ENCODE peak calls at places on chromosomes 5 and 9, in nine cellular contexts. O, G, W, H, P, Y, V, T and I are unnamed samples.

GRCh38 chr9:1050125-1050895 is at the start of gene DMRT2:
- DNase-seq in O (peak), G (peak), Y (peak), H (peak), W (peak), V (peak), T (peak), P (peak), I (peak)

GRCh38 chr5:125367702-125368101 is 621.3 kb upstream of the ZNF608 start:
- DNase-seq in H (no peak), T (no peak), W (no peak), P (no peak), Y (no peak), O (no peak), V (no peak), G (no peak), I (no peak)

GRCh38 chr5:108700928-108701327 is 46.8 kb upstream of the FER start:
- DNase-seq in P (no peak), T (no peak), W (no peak), G (no peak), O (no peak), Y (no peak), V (no peak), H (no peak), I (no peak)

GRCh38 chr5:168607946-168608345 is 28.8 kb upstream of the PANK3 start:
- DNase-seq in O (no peak), Y (no peak), G (no peak), W (no peak), H (no peak), V (no peak), T (no peak), P (no peak), I (no peak)

GRCh38 chr5:8192840-8193239 is 323.9 kb downstream of the MTRR start:
- DNase-seq in H (no peak), V (no peak), W (no peak), Y (no peak), P (no peak), T (no peak), O (no peak), G (no peak), I (no peak)

GRCh38 chr5:139061274-139061673 is 136.9 kb downstream of the SIL1 start:
- DNase-seq in G (peak), V (no peak), W (peak), T (peak), P (no peak), Y (peak), O (no peak), H (peak), I (no peak)

GRCh38 chr5:81209386-81209785 is 23.7 kb upstream of the CKMT2 start:
- DNase-seq in G (no peak), H (no peak), V (no peak), P (no peak), O (no peak), W (no peak), T (no peak), Y (no peak), I (no peak)

GRCh38 chr5:95812100-95812472 is 10.4 kb downstream of the GLRX start:
- DNase-seq in W (no peak), G (no peak), H (no peak), T (no peak), Y (no peak), V (no peak), P (no peak), O (no peak), I (no peak)

GRCh38 chr5:55319481-55319880 is 11.7 kb downstream of the MTREX start:
- DNase-seq in P (no peak), T (no peak), V (no peak), Y (no peak), O (no peak), W (no peak), G (no peak), H (no peak), I (no peak)

GRCh38 chr5:157961176-157961575 is 102.2 kb upstream of the CLINT1 start:
- DNase-seq in H (no peak), W (no peak), G (no peak), P (peak), Y (no peak), V (no peak), O (no peak), T (no peak), I (no peak)

GRCh38 chr9:123509646-123510045 is 153.6 kb downstream of the CRB2 start:
- DNase-seq in Y (no peak), T (no peak), G (no peak), O (no peak), H (no peak), P (no peak), W (no peak), V (no peak), I (no peak)
- TF ChIP-seq CTCF in Y (no peak), T (no peak), G (no peak), O (no peak), H (no peak), P (no peak), W (no peak), V (no peak), I (no peak)

GRCh38 chr5:149435660-149436059 is 56.6 kb upstream of the IL17B start:
- DNase-seq in H (no peak), Y (no peak), V (no peak), W (no peak), O (no peak), P (no peak), G (peak), T (no peak), I (no peak)

GRCh38 chr5:149433524-149434131 is 54.5 kb upstream of the IL17B start:
- DNase-seq in T (no peak), V (no peak), G (peak), W (no peak), H (no peak), P (no peak), O (no peak), Y (no peak), I (no peak)

GRCh38 chr5:149435015-149435376 is 55.9 kb upstream of the IL17B start:
- DNase-seq in G (peak), Y (no peak), V (no peak), P (no peak), T (no peak), H (no peak), O (no peak), W (no peak), I (no peak)

GRCh38 chr5:149432861-149433462 is 53.9 kb upstream of the IL17B start:
- DNase-seq in O (no peak), Y (no peak), T (no peak), P (no peak), W (no peak), V (no peak), H (no peak), G (no peak), I (no peak)

DNA sequence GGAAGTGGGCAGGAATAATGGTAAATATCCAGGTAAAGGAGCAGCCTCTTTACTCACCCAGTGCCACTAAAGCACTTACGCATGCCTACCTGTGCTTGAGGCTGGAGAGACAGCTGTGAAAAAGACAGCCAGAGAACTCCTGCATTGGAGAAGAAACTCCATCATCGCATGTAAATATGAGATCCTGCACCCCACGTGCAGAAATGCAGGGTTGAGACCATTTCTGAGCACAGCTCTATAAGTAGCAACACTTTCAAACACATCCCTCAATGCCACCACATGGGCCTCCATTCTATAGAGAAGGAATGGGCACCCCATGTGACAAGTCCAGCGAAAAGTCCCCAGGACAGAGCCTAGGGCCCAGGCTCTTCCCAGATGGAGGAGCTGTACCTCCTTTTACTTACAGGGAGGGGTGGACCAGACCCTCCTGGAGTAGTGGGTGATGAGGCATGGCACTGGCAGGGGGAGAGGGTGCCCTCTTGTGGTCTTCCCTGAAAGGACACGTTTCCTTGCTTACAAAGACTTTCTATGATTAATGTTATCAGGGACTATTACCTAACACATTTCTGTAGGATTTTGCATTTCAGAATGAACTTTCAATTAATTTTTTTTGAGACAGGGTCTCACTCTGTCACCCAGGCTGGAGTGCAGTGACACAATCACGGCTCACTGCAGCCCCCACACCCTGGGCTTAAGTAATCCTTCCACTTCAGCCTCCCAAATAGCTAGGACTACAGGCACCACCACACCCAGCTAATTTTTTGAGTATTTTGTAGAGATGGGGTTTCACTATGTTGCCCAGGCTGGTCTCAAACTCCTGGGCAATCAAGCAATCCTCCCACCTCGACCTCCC is 55.3 kb upstream of the IL17B start:
- DNase-seq in G (peak), V (peak), O (peak), T (no peak), H (peak), P (peak), W (peak), Y (no peak), I (peak)
- TF ChIP-seq EP300 in G (no peak), V (no peak), O (no peak), T (no peak), H (no peak), P (no peak), W (no peak), Y (no peak), I (no peak)

GRCh38 chr5:159262859-159263568 is at the start of gene UBLCP1:
- DNase-seq in H (peak), V (peak), G (peak), P (peak), W (peak), T (peak), O (peak), Y (peak), I (peak)
- TF ChIP-seq POLR2A in H (peak), V (peak), G (peak), P (peak), W (no peak), T (no peak), O (peak), Y (peak), I (peak)

GRCh38 chr5:923473-923873 is 30.8 kb downstream of the TRIP13 start:
- DNase-seq in T (peak), H (peak), O (peak), Y (peak), P (peak), V (peak), G (peak), W (peak), I (peak)

GRCh38 chr5:926416-927171 is 33.9 kb downstream of the TRIP13 start:
- DNase-seq in G (peak), H (no peak), W (no peak), P (no peak), V (peak), T (peak), Y (peak), O (no peak), I (no peak)

GRCh38 chr5:930853-931252 is 38.2 kb downstream of the TRIP13 start:
- DNase-seq in W (no peak), O (no peak), T (no peak), V (no peak), G (no peak), Y (no peak), H (no peak), P (no peak), I (no peak)

GRCh38 chr5:929596-929995 is 36.9 kb downstream of the TRIP13 start:
- DNase-seq in Y (no peak), O (no peak), V (no peak), T (peak), H (no peak), W (no peak), G (no peak), P (no peak), I (no peak)

DNA sequence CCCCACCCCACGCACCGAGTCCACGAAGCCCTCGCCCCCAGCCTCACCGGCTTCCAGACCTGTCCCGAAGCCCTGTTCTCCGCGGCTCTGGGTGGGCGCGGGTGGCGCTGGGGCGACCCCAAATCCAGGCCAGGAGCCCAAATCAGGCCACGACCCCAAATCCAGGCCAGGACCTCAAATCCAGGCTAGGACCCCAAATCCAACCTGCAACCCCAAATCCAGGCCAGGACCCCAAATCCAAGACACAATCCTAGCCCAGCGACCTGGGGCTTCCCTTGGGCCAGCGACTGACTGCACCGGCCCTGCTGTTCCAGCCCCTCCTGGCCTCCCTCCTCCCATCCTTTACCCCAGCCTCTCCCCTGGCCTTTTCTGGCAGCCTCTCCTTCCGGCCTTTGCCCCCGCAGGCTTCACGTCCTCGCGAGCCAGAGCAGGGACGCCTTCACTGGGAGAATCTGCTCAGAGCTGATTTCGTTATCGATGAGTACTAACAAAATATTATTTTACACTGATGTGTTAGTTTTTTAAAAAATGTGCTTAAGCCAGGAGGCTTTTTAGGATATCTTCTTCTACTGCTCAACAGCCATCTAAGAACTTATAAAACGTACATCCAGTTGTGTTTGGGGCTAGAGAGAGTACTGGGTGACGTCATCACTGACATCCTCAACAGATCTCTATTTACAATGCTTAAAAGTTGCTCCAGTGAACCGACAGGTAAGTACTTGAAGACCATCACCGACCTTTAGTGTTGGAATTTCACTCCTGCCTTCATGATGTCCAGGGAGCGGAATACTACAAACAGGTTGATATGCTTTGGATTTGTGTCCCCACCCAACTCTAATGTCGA is 34.7 kb downstream of the TRIP13 start:
- DNase-seq in O (no peak), G (peak), W (no peak), V (no peak), H (no peak), P (no peak), T (peak), Y (no peak), I (no peak)
- TF ChIP-seq CTCF in O (no peak), G (peak), W (no peak), V (no peak), H (no peak), P (no peak), T (no peak), Y (no peak), I (no peak)

DNA sequence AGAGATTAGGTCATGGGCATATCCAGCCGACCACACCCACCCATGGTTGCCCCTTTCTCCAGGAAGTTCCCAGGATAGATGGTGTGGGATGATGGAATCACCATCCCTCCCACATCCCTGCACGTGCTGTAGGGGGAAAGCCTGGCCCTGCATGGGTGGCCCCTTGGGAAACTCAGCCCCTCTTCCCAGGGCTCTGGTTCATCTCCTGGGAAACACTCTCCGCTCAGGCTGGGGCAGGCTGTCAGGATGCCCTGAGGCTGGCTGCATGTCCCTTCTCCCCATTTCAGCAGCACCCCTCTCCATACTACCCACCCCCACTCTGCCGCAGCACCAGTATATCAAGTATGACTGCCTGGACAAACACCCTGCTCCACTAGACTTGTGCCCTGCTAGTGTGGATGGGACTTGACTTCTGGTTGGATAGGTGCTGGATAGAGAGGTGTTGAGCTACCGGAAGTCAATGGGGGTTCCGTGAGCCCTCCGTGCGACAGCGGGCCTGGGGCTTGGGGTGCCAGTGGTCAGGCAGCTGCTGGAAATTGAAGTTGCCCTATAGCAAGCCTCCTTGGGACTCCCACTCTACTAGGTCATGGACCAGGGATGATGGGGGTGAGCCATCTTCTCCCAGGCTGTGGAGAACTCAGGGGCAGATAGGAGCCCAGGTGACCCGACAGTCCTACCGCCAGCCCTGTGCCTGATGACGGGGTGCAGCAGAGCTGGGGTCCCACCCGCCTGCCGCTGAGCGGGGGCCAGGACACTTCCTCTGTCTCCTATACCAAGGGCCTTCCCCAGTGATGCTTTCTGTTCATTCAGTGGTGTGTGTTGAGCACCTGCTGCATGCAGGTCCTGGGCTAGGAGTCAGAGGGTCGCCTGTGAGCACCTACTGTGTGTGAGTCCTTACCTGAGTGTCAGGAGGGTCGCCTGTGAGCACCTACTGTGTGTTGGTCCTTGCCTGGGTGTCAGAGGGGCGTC is 69.4 kb upstream of the COL5A1 start:
- DNase-seq in G (peak), H (no peak), W (peak), V (no peak), O (no peak), T (peak), P (no peak), Y (peak), I (no peak)
- TF ChIP-seq EP300 in G (no peak), H (no peak), W (no peak), V (no peak), O (no peak), T (no peak), P (no peak), Y (no peak), I (no peak)

GRCh38 chr9:19048966-19049871 is at the start of gene RRAGA:
- DNase-seq in Y (peak), T (peak), O (peak), V (peak), P (peak), W (peak), H (peak), G (peak), I (peak)
- TF ChIP-seq POLR2A in Y (peak), T (peak), O (peak), V (peak), P (peak), W (peak), H (peak), G (peak), I (peak)

GRCh38 chr5:44935262-44935661 is 126.5 kb downstream of the MRPS30 start:
- DNase-seq in H (no peak), V (no peak), G (no peak), T (no peak), O (no peak), P (no peak), Y (no peak), W (no peak), I (no peak)
- TF ChIP-seq CTCF in H (no peak), V (peak), G (no peak), T (no peak), O (no peak), P (no peak), Y (no peak), W (no peak), I (no peak)